ENCODE peak calls at places on chromosome 13, in five cellular contexts. P is mesenteric fat pad; X is uterus; T is neural progenitor cell; C is activated effector memory CD4-positive, alpha-beta T cell treated with Interleukin-2 at 50 U/mL for 16 hours. B is an unnamed sample.
A peak's percentile ranks its signal among the peaks of the same experiment; 100 is the strongest.

GRCh38 chr13:50200562-50200961 is 185.3 kb downstream of the KCNRG start:
- DNase-seq in P (no peak), T (no peak), X (no peak), C (no peak), B (no peak)

GRCh38 chr13:90445179-90445578 is 902.3 kb upstream of the MIR17HG start:
- DNase-seq in X (no peak), T (peak; percentile 25), P (no peak), C (no peak), B (no peak)

GRCh38 chr13:99948907-99949656 is 22.5 kb downstream of the ZIC5 start:
- DNase-seq in X (no peak), P (no peak), T (no peak), C (no peak), B (no peak)

GRCh38 chr13:36819811-36820140 is 754 bp downstream of the RFXAP start:
- DNase-seq in T (peak; percentile 61), C (no peak), P (no peak), X (no peak), B (peak; percentile 15)

GRCh38 chr13:106349080-106349841 is 186.2 kb downstream of the EFNB2 start:
- DNase-seq in C (no peak), T (peak; percentile 71), P (no peak), X (no peak), B (peak; percentile 59)

GRCh38 chr13:46377554-46377953 is 9.5 kb downstream of the RUBCNL start:
- DNase-seq in P (no peak), T (no peak), C (no peak), X (no peak), B (no peak)

GRCh38 chr13:31207630-31208549 is 8.1 kb downstream of the B3GLCT start:
- DNase-seq in T (peak; percentile 25), P (no peak), C (no peak), X (peak; percentile 70), B (no peak)

GRCh38 chr13:98490195-98490771 is 86.6 kb downstream of the STK24 start:
- DNase-seq in C (no peak), T (no peak), P (no peak), X (no peak), B (no peak)

GRCh38 chr13:79141082-79141481 is 265.0 kb downstream of the RBM26 start:
- DNase-seq in P (no peak), X (no peak), C (no peak), T (peak; percentile 30), B (no peak)

GRCh38 chr13:110564472-110564985 is 3.0 kb upstream of the RAB20 start:
- DNase-seq in T (no peak), P (peak; percentile 18), X (no peak), C (no peak), B (no peak)

GRCh38 chr13:94305934-94306333 is 173.5 kb downstream of the DCT start:
- DNase-seq in X (no peak), C (no peak), T (no peak), P (no peak), B (no peak)

GRCh38 chr13:66546534-66547379 is 683.4 kb downstream of the PCDH9 start:
- DNase-seq in T (no peak), X (no peak), C (no peak), P (no peak), B (no peak)

GRCh38 chr13:66048888-66049287 is 1181.2 kb downstream of the PCDH9 start:
- DNase-seq in C (no peak), X (no peak), P (no peak), T (no peak), B (no peak)

GRCh38 chr13:113669231-113669870 is 2.3 kb downstream of the GRK1 start:
- DNase-seq in P (peak; percentile 51), T (no peak), X (peak; percentile 6), C (no peak), B (no peak)

GRCh38 chr13:55517312-55517711 is 1623.4 kb upstream of the PRR20A start:
- DNase-seq in C (no peak), P (no peak), X (no peak), T (peak; percentile 28), B (no peak)

GRCh38 chr13:84377071-84377470 is 494.8 kb upstream of the SLITRK1 start:
- DNase-seq in P (no peak), C (no peak), X (no peak), T (no peak), B (no peak)

GRCh38 chr13:60754211-60754610 is 357.2 kb downstream of the TDRD3 start:
- DNase-seq in C (no peak), T (peak; percentile 54), X (no peak), P (no peak), B (no peak)

GRCh38 chr13:75960538-75960994 is 324.4 kb downstream of the LMO7 start:
- DNase-seq in T (no peak), P (no peak), X (no peak), C (no peak), B (no peak)

GRCh38 chr13:26052136-26052736 is 420 bp upstream of the SHISA2 start:
- DNase-seq in X (no peak), C (no peak), P (no peak), T (peak; percentile 45), B (no peak)

GRCh38 chr13:45374917-45375316 is 33.9 kb upstream of the TPT1 start:
- DNase-seq in C (no peak), X (no peak), T (no peak), P (peak; percentile 30), B (no peak)

GRCh38 chr13:108957369-108958012 is 328.1 kb downstream of the MYO16 start:
- DNase-seq in T (peak; percentile 8), P (no peak), C (no peak), X (peak; percentile 24), B (peak; percentile 23)

GRCh38 chr13:40026741-40027140 is 371.3 kb downstream of the COG6 start:
- DNase-seq in C (no peak), P (no peak), T (no peak), X (no peak), B (no peak)

B was measured in prostate gland.